ENCODE peak calls at places on chromosome 6, in ten cellular contexts. X is tibial nerve; C is IMR-90; O is NB4; S is osteocyte; A is progenitor cell of endocrine pancreas; Z is cardiac fibroblast; E is CD4-positive, alpha-beta T cell; L is fibroblast of pulmonary artery; J is fibroblast of the aortic adventitia. R is an unnamed sample.

GRCh38 chr6:134169881-134170486 is 117.6 kb upstream of the SLC2A12 start:
- DNase-seq in O (no peak), S (no peak), E (no peak), X (no peak), C (peak; percentile 32), A (no peak), L (peak; percentile 66), J (peak; percentile 56), Z (peak; percentile 50), R (no peak)

GRCh38 chr6:32849126-32849525 is 4.4 kb downstream of the TAP1 start:
- DNase-seq in C (no peak), J (no peak), A (no peak), E (no peak), X (no peak), S (no peak), Z (no peak), O (no peak), L (no peak), R (no peak)

GRCh38 chr6:26743941-26744699 is 84.6 kb upstream of the ZNF322 start:
- DNase-seq in C (no peak), J (no peak), A (no peak), X (no peak), L (no peak), E (no peak), Z (no peak), S (peak; percentile 65), O (peak; percentile 0), R (no peak)

GRCh38 chr6:57102976-57103375 is 13.0 kb downstream of the ZNF451 start:
- DNase-seq in X (no peak), Z (no peak), O (no peak), J (no peak), S (no peak), L (no peak), E (no peak), A (no peak), C (peak; percentile 4), R (no peak)

GRCh38 chr6:137277971-137278602 is 58.9 kb upstream of the IFNGR1 start:
- DNase-seq in S (no peak), O (no peak), Z (peak; percentile 81), L (peak; percentile 54), J (peak; percentile 62), E (no peak), A (no peak), C (peak; percentile 84), X (no peak), R (no peak)

GRCh38 chr6:100216760-100217159 is 222.7 kb upstream of the MCHR2 start:
- DNase-seq in S (no peak), O (no peak), A (no peak), Z (no peak), X (no peak), L (no peak), J (no peak), C (no peak), E (no peak), R (no peak)

GRCh38 chr6:80316655-80317332 is 210.3 kb downstream of the BCKDHB start:
- DNase-seq in O (no peak), C (no peak), E (no peak), X (no peak), A (no peak), J (peak; percentile 57), S (no peak), L (no peak), Z (no peak), R (no peak)

GRCh38 chr6:41545703-41546474 is at the start of gene FOXP4:
- DNase-seq in Z (peak; percentile 96), E (peak; percentile 70), L (peak; percentile 96), J (peak; percentile 95), C (peak; percentile 95), S (peak; percentile 94), A (peak; percentile 77), O (peak; percentile 97), X (peak; percentile 85), R (peak; percentile 87)

GRCh38 chr6:38020593-38020992 is 201.1 kb downstream of the ZFAND3 start:
- DNase-seq in Z (no peak), A (no peak), E (no peak), J (no peak), L (no peak), C (no peak), S (no peak), X (no peak), O (no peak), R (no peak)
- TF ChIP-seq CTCF in Z (no peak), A (no peak), E (no peak), J (no peak), L (no peak), C (no peak), S (no peak), X (no peak), O (no peak), R (no peak)

GRCh38 chr6:155315516-155315871 is 1.2 kb upstream of the TFB1M start:
- DNase-seq in J (peak; percentile 37), C (no peak), E (no peak), Z (peak; percentile 78), S (no peak), A (no peak), L (peak; percentile 58), X (no peak), O (peak; percentile 49), R (no peak)

GRCh38 chr6:155314773-155315515 is 660 bp upstream of the TFB1M start:
- DNase-seq in S (no peak), C (peak; percentile 79), O (peak; percentile 94), Z (peak; percentile 93), E (no peak), J (peak; percentile 90), X (peak; percentile 73), A (no peak), L (peak; percentile 94), R (no peak)

GRCh38 chr6:155316419-155316818 is 2.1 kb upstream of the TFB1M start:
- DNase-seq in L (no peak), O (no peak), E (no peak), A (no peak), C (no peak), X (no peak), S (no peak), Z (no peak), J (no peak), R (no peak)

GRCh38 chr6:155319902-155320301 is 5.6 kb upstream of the TFB1M start:
- DNase-seq in O (peak; percentile 74), S (no peak), Z (no peak), L (no peak), A (no peak), C (no peak), J (no peak), X (no peak), E (no peak), R (no peak)

DNA sequence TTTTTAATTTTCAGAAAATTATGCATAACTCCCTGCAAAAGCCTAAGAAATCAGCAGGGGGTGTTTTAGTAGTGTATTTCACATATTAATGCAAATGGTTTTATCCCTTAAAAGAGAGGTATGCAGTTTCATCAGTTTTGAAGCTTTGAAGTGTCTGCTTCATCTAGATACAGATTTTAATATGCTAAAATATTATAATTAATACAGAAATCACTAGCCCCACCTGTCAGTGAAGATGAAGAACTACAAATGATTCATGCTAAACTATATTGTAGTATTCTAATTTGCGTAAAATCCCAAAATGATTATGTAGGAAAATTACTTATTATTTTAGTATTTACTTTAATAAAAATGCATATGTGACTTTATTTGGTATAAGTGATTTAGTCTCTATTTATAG is 2.9 kb upstream of the TFB1M start:
- DNase-seq in O (no peak), J (peak; percentile 14), C (peak; percentile 10), L (peak; percentile 17), Z (peak; percentile 47), E (no peak), S (no peak), X (no peak), A (no peak), R (no peak)
- TF ChIP-seq CTCF in O (no peak), J (peak; percentile 34), C (peak; percentile 43), L (peak; percentile 27), Z (peak; percentile 24), E (no peak), S (peak; percentile 48), X (no peak), A (no peak), R (no peak)

DNA sequence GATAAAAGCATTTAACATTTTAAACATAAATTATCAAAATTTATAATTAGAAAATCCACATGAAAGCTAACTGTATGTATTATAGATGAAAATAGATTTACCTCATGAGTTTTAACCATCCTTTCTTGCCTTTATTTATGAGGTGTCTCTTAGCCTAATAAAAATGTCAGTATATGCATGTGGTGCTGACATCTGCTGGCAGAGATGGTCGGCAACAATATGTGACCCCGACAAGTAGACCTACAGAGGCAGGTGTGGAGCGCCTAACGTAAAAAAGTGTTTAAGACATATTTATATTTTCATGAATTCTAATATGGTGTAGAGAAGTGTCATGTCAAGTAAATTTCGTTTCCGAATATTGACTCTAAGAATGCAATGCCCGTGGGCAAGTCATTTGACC is 149.0 kb upstream of the FUT9 start:
- DNase-seq in X (no peak), A (no peak), J (no peak), Z (peak; percentile 3), C (no peak), O (peak; percentile 36), S (no peak), L (peak; percentile 1), E (no peak), R (no peak)
- TF ChIP-seq CTCF in X (no peak), A (peak; percentile 58), J (no peak), Z (peak; percentile 8), C (no peak), O (peak; percentile 23), S (peak; percentile 51), L (no peak), E (no peak), R (no peak)

GRCh38 chr6:157282279-157282678 is 41.0 kb downstream of the TMEM242 start:
- DNase-seq in J (no peak), C (no peak), S (peak; percentile 66), E (no peak), L (no peak), O (no peak), X (no peak), Z (no peak), A (no peak), R (no peak)

GRCh38 chr6:157283330-157283898 is 39.9 kb downstream of the TMEM242 start:
- DNase-seq in C (no peak), E (no peak), S (peak; percentile 67), O (no peak), A (no peak), L (no peak), J (no peak), X (no peak), Z (no peak), R (peak; percentile 22)

GRCh38 chr6:157280153-157280552 is 43.2 kb downstream of the TMEM242 start:
- DNase-seq in S (peak; percentile 46), E (no peak), A (no peak), J (no peak), Z (no peak), X (no peak), L (no peak), C (no peak), O (no peak), R (no peak)

GRCh38 chr6:157280947-157281346 is 42.4 kb downstream of the TMEM242 start:
- DNase-seq in Z (no peak), S (peak; percentile 38), A (no peak), J (no peak), L (no peak), X (no peak), O (no peak), E (no peak), C (no peak), R (no peak)

DNA sequence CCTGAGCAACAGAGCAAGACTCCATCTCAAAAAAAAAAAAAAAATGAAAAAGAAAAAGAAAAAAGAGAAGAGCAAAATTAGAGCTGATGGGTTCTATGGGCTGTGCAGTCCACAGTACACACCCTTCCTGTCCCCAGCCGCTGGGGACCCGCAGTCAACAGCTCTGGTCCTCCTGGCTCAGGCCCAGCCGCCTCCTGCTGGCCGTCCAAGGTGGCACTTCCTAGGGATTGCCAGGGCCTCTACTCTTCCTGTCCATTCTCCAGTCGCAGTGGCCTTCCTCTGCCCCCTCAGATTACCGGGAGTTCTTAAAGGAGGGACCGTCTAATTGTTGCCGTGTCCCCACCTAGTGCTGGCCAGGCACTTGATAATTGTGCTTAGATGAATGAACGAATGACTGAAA is 41.7 kb downstream of the TMEM242 start:
- DNase-seq in O (no peak), A (no peak), J (no peak), L (peak; percentile 13), S (peak; percentile 32), E (no peak), C (no peak), Z (no peak), X (no peak), R (peak; percentile 26)
- TF ChIP-seq CTCF in O (no peak), A (peak; percentile 34), J (peak; percentile 44), L (peak; percentile 39), S (peak; percentile 13), E (no peak), C (peak; percentile 9), Z (peak; percentile 32), X (peak; percentile 26), R (no peak)